ENCODE peak calls at places on chromosomes 6 and 20, in four cellular contexts. Y, O, T and X are unnamed samples.

GRCh38 chr6:155436981-155437749 is 18.5 kb downstream of the NOX3 start:
- DNase-seq in T (no peak), O (peak; percentile 71), Y (peak; percentile 42), X (no peak)

GRCh38 chr6:128161263-128161662 is 260.4 kb upstream of the THEMIS start:
- DNase-seq in T (no peak), Y (no peak), O (no peak), X (no peak)

GRCh38 chr20:22890605-22891300 is 144.4 kb upstream of the SSTR4 start:
- DNase-seq in O (no peak), T (no peak), Y (no peak), X (no peak)

GRCh38 chr6:156280131-156280530 is 497.0 kb upstream of the ARID1B start:
- DNase-seq in Y (no peak), T (no peak), O (no peak), X (no peak)

GRCh38 chr20:63116412-63117106 is 99.4 kb downstream of the YTHDF1 start:
- DNase-seq in T (no peak), Y (peak; percentile 35), O (no peak), X (no peak)

GRCh38 chr6:156988276-156989158 is 211.3 kb downstream of the ARID1B start:
- DNase-seq in Y (peak; percentile 34), T (no peak), O (no peak), X (no peak)

GRCh38 chr6:145727817-145728388 is 7.4 kb downstream of the EPM2A start:
- DNase-seq in O (no peak), Y (no peak), T (no peak), X (no peak)

GRCh38 chr6:71965404-71965803 is 79.1 kb downstream of the RIMS1 start:
- DNase-seq in T (no peak), O (no peak), Y (no peak), X (no peak)

GRCh38 chr20:54512694-54513093 is 37.3 kb downstream of the DOK5 start:
- DNase-seq in T (no peak), Y (no peak), O (no peak), X (no peak)

GRCh38 chr6:7035837-7036249 is 71.9 kb upstream of the RREB1 start:
- DNase-seq in O (no peak), Y (peak; percentile 15), T (no peak), X (no peak)

GRCh38 chr6:135162678-135163439 is 18.2 kb upstream of the MYB start:
- DNase-seq in O (no peak), Y (peak; percentile 54), T (no peak), X (peak; percentile 69)

DNA sequence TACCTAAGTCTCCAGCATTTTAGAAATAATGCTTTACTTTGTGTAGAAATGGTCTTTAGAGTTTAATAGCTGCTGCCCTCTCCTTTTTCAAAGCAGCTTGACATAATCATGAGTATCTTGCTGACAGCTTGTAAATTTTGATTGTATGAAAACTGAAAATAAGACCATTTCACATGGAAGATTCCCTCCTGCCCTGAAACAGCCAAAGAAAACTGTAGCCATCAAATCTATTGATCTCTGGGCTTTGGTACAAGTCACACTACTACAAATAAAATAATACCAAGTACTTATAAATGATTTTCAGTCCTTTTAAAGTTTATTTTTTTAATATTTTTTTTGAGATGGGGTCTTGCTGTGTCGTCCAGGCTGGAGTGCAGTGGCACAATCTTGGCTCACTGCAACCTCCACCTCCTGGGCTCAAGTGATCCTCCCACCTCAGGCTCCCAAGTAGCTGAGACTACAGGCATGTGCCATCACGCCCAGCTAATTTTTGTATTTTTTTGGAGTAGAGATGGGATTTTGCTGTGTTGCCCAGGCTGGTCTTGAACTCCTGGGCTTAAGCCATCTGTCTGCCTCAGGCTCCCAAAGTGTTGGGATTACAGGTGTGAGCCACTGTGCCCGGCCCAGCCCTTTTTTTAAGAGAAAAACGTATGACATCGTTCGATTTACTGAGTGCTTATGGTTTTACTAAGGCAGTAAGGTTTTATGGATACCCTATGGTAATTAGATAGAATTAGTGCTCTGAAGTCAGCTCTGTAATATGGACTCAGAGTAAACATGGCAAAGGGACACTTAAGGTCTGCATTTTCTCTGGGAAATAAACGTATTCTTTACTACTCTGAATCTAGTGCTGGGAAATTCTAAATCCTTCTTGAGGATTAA is 7.0 kb downstream of the PTPN1 start:
- DNase-seq in Y (no peak), T (no peak), O (no peak), X (no peak)
- H3K27ac ChIP-seq in Y (no peak overlapping the region), T (peak overlapping the region; percentile 43), O (peak overlapping the region; percentile 6), X (peak overlapping the region; percentile 32)

GRCh38 chr6:158591134-158591809 is 31.4 kb downstream of the TMEM181 start:
- DNase-seq in Y (no peak), O (no peak), T (no peak), X (no peak)

GRCh38 chr6:158584236-158584651 is 24.4 kb downstream of the TMEM181 start:
- DNase-seq in Y (peak; percentile 17), O (no peak), T (no peak), X (no peak)

GRCh38 chr6:158589371-158589770 is 29.5 kb downstream of the TMEM181 start:
- DNase-seq in T (no peak), Y (no peak), O (no peak), X (no peak)

DNA sequence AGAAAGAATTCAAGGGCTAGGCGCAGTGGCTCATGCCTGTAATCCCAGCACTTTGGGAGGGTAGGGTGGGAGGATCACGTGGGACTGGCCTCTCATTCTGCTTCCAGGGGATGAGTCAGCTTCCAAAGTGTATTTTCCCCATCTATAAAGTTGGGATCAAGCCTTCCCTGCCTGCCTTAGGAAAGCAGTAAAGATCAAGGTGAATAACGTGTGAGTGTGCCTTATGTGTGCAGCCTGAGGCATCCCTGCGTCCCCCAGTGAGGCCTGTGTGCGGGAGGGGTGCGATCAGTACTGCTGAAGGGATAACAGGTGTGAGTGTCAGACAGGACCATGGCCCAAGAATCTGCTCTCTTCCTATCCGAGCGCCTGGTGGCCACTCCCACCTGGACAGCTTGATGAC is 26.8 kb downstream of the TMEM181 start:
- DNase-seq in T (no peak), Y (no peak), O (no peak), X (no peak)
- H3K36me3 ChIP-seq in T (peaks cover 33% of the 10 kb centered on the region), Y (peaks cover 42% of the 10 kb centered on the region), O (peaks cover 47% of the 10 kb centered on the region), X (peaks cover 7% of the 10 kb centered on the region)

DNA sequence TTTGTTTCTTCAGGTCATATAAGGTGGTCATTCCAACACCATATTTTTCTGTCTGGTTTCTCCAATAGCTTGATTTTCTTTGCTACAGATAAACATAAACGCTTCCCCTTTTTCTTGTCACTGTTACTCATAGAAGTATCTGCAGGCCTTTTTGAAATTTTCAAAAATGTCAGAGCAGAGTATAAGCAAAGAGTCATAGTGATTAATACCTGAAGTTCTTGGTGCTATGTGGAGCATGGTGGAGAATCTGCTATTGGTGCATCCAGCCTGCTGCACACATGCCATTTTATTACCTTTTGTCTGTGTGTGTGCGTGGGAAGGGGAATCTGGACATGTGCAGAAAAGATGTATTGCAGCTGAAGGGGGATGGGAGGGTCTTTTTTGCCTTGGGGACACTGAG is 19.7 kb downstream of the STX11 start:
- DNase-seq in O (no peak), T (no peak), Y (no peak), X (no peak)
- H3K27ac ChIP-seq in O (no peak overlapping the region), T (no peak overlapping the region), Y (no peak overlapping the region), X (no peak overlapping the region)

GRCh38 chr20:19794941-19795340 is 36.9 kb downstream of the RIN2 start:
- DNase-seq in O (no peak), Y (no peak), T (no peak), X (no peak)

GRCh38 chr20:19802492-19803158 is 44.6 kb downstream of the RIN2 start:
- DNase-seq in Y (no peak), O (no peak), T (no peak), X (no peak)

GRCh38 chr20:19802099-19802491 is 44.0 kb downstream of the RIN2 start:
- DNase-seq in Y (no peak), T (no peak), O (no peak), X (no peak)

GRCh38 chr20:19793716-19794115 is 35.7 kb downstream of the RIN2 start:
- DNase-seq in Y (no peak), T (no peak), O (no peak), X (no peak)

DNA sequence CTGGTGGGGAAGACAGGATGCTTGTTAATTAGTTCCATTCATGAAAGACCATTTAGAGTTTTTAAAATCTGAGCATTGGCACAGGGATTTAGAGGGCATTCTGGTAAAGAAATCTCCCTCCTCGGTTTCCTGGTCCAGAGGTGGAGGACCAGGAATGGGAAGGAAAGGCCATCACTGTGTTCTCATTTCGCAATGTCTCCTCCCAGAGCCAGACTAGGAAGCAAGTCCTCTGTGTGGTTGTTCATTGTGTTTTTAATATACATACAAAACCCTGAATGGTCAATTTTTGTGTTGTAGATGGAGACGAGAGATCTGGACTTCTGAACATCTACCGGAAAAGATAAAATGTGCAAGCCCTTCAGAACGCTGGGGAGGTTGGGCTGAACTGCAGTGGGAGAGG is 41.3 kb downstream of the RIN2 start:
- DNase-seq in O (no peak), T (no peak), Y (no peak), X (no peak)
- H3K36me3 ChIP-seq in O (peaks cover 2% of the 10 kb centered on the region), T (peaks cover 35% of the 10 kb centered on the region), Y (peaks cover 6% of the 10 kb centered on the region), X (peaks cover 23% of the 10 kb centered on the region)

DNA sequence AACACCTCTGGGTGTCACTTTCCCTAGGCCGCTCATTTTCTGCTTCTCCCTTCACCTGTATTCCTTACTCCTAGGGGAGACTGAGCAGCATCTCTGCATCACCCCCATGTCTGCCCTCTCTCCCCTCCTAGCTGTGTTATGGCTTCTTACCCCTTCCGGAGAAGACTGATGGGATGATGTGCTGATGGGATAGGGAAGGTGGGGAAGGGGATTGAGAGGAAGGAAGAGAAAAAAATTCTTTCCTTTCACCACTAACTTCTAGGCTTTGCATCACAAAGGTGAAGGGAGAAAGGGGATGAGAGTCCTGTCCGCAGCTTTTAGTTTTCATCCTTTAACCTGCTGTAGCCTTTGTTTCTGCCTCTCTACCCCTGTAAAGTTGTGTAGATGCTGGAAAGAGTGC is 26.7 kb downstream of the AKAP7 start:
- DNase-seq in Y (no peak), T (no peak), O (no peak), X (no peak)
- H3K27ac ChIP-seq in Y (no peak overlapping the region), T (no peak overlapping the region), O (no peak overlapping the region), X (no peak overlapping the region)